ENCODE peak calls at places on chromosomes 13 and 19, in ten cellular contexts. A, L, N, M, J, U, B, P, C and Y are unnamed samples.

GRCh38 chr13:41835871-41836270 is 125.0 kb downstream of the VWA8 start:
- DNase-seq in M (no peak), A (no peak), J (peak), C (no peak), B (no peak), L (no peak), U (no peak), P (peak), N (no peak), Y (no peak)

GRCh38 chr13:95628488-95628887 is 16.0 kb downstream of the DZIP1 start:
- DNase-seq in J (no peak), B (no peak), P (no peak), U (no peak), A (no peak), N (no peak), L (no peak), M (no peak), C (no peak), Y (no peak)

GRCh38 chr19:55484571-55485438 is at the start of gene NAT14:
- DNase-seq in B (no peak), U (peak), M (peak), A (peak), J (no peak), N (peak), L (peak), C (no peak), P (peak), Y (no peak)

GRCh38 chr19:18587561-18587960 is 1.0 kb upstream of the REX1BD start:
- DNase-seq in A (no peak), P (no peak), L (no peak), N (no peak), U (no peak), M (no peak), B (no peak), C (no peak), J (no peak), Y (no peak)

GRCh38 chr19:49492573-49493411 is 3.4 kb upstream of the RPS11 start:
- DNase-seq in P (peak), N (peak), C (no peak), M (no peak), U (no peak), B (no peak), J (no peak), L (no peak), A (no peak), Y (no peak)

GRCh38 chr19:3366104-3366760 is at the start of gene NFIC:
- DNase-seq in B (peak), N (peak), M (no peak), L (peak), A (no peak), P (peak), C (peak), J (peak), U (no peak), Y (peak)

GRCh38 chr19:10219678-10220077 is 11.5 kb downstream of the S1PR2 start:
- DNase-seq in N (peak), P (peak), B (no peak), A (peak), L (no peak), M (no peak), U (peak), J (no peak), C (no peak), Y (no peak)

GRCh38 chr13:85665286-85665685 is 133.9 kb downstream of the SLITRK6 start:
- DNase-seq in N (peak), A (no peak), C (no peak), L (no peak), J (no peak), B (no peak), P (no peak), U (no peak), M (no peak), Y (no peak)

GRCh38 chr19:1410136-1410786 is 2.9 kb downstream of the DAZAP1 start:
- DNase-seq in U (no peak), B (no peak), L (no peak), M (no peak), C (no peak), A (no peak), N (peak), P (no peak), J (no peak), Y (no peak)

GRCh38 chr13:101565327-101565726 is 112.9 kb downstream of the ITGBL1 start:
- DNase-seq in P (no peak), J (no peak), U (no peak), N (no peak), C (no peak), L (no peak), M (no peak), A (no peak), B (no peak), Y (no peak)